ENCODE peak calls at places on chromosomes 4 and X, in eight cellular contexts. One of them, this sample, is unnamed.

GRCh38 chrX:103823591-103823990 is 8.5 kb downstream of the RAB9B start:
- DNase-seq in aorta: no peak
- DNase-seq in stimulated activated CD4-positive, alpha-beta T cell treated with anti-CD3 and anti-CD28 coated beads, TNF-alpha, amount 100 ng/mL, for 48 hours: no peak
- DNase-seq in HTR-8/SVneo: no peak
- DNase-seq in DND-41: no peak
- DNase-seq in ELR: peak
- DNase-seq in NCI-H2081: no peak
- DNase-seq in AG08395: no peak
- DNase-seq in this sample: no peak

GRCh38 chr4:85777908-85778808 is 303.2 kb downstream of the ARHGAP24 start:
- DNase-seq in aorta: no peak
- DNase-seq in stimulated activated CD4-positive, alpha-beta T cell treated with anti-CD3 and anti-CD28 coated beads, TNF-alpha, amount 100 ng/mL, for 48 hours: no peak
- DNase-seq in HTR-8/SVneo: no peak
- DNase-seq in DND-41: no peak
- DNase-seq in ELR: peak
- DNase-seq in NCI-H2081: no peak
- DNase-seq in AG08395: no peak
- DNase-seq in this sample: no peak

GRCh38 chr4:95080969-95081368 is 323.2 kb downstream of the BMPR1B start:
- DNase-seq in aorta: no peak
- DNase-seq in stimulated activated CD4-positive, alpha-beta T cell treated with anti-CD3 and anti-CD28 coated beads, TNF-alpha, amount 100 ng/mL, for 48 hours: no peak
- DNase-seq in HTR-8/SVneo: no peak
- DNase-seq in DND-41: peak
- DNase-seq in ELR: no peak
- DNase-seq in NCI-H2081: no peak
- DNase-seq in AG08395: no peak
- DNase-seq in this sample: no peak

GRCh38 chrX:44106864-44107263 is 133.7 kb upstream of the NDP start:
- DNase-seq in aorta: no peak
- DNase-seq in stimulated activated CD4-positive, alpha-beta T cell treated with anti-CD3 and anti-CD28 coated beads, TNF-alpha, amount 100 ng/mL, for 48 hours: no peak
- DNase-seq in HTR-8/SVneo: no peak
- DNase-seq in DND-41: no peak
- DNase-seq in ELR: no peak
- DNase-seq in NCI-H2081: no peak
- DNase-seq in AG08395: no peak
- DNase-seq in this sample: no peak

GRCh38 chrX:83845397-83845796 is 15.5 kb upstream of the CYLC1 start:
- DNase-seq in aorta: no peak
- DNase-seq in stimulated activated CD4-positive, alpha-beta T cell treated with anti-CD3 and anti-CD28 coated beads, TNF-alpha, amount 100 ng/mL, for 48 hours: no peak
- DNase-seq in HTR-8/SVneo: no peak
- DNase-seq in DND-41: no peak
- DNase-seq in ELR: peak
- DNase-seq in NCI-H2081: peak
- DNase-seq in AG08395: peak
- DNase-seq in this sample: peak

GRCh38 chr4:69092190-69092589 is 4.1 kb upstream of the UGT2B7 start:
- DNase-seq in aorta: no peak
- DNase-seq in stimulated activated CD4-positive, alpha-beta T cell treated with anti-CD3 and anti-CD28 coated beads, TNF-alpha, amount 100 ng/mL, for 48 hours: no peak
- DNase-seq in HTR-8/SVneo: no peak
- DNase-seq in DND-41: no peak
- DNase-seq in ELR: peak
- DNase-seq in NCI-H2081: peak
- DNase-seq in AG08395: no peak
- DNase-seq in this sample: no peak

GRCh38 chrX:489805-490204 is 103.1 kb upstream of the PPP2R3B start:
- DNase-seq in aorta: peak
- DNase-seq in stimulated activated CD4-positive, alpha-beta T cell treated with anti-CD3 and anti-CD28 coated beads, TNF-alpha, amount 100 ng/mL, for 48 hours: no peak
- DNase-seq in HTR-8/SVneo: no peak
- DNase-seq in DND-41: no peak
- DNase-seq in ELR: no peak
- DNase-seq in NCI-H2081: no peak
- DNase-seq in AG08395: no peak
- DNase-seq in this sample: no peak

GRCh38 chr4:17068396-17068795 is 170.0 kb upstream of the LDB2 start:
- DNase-seq in aorta: no peak
- DNase-seq in stimulated activated CD4-positive, alpha-beta T cell treated with anti-CD3 and anti-CD28 coated beads, TNF-alpha, amount 100 ng/mL, for 48 hours: no peak
- DNase-seq in HTR-8/SVneo: no peak
- DNase-seq in DND-41: no peak
- DNase-seq in ELR: peak
- DNase-seq in NCI-H2081: no peak
- DNase-seq in AG08395: no peak
- DNase-seq in this sample: no peak

GRCh38 chrX:6778547-6779231 is 243.8 kb upstream of the VCX3A start:
- DNase-seq in aorta: no peak
- DNase-seq in stimulated activated CD4-positive, alpha-beta T cell treated with anti-CD3 and anti-CD28 coated beads, TNF-alpha, amount 100 ng/mL, for 48 hours: no peak
- DNase-seq in HTR-8/SVneo: no peak
- DNase-seq in DND-41: no peak
- DNase-seq in ELR: no peak
- DNase-seq in NCI-H2081: no peak
- DNase-seq in AG08395: no peak
- DNase-seq in this sample: no peak

GRCh38 chrX:100720301-100720700 is 11.6 kb downstream of the SYTL4 start:
- DNase-seq in aorta: no peak
- DNase-seq in stimulated activated CD4-positive, alpha-beta T cell treated with anti-CD3 and anti-CD28 coated beads, TNF-alpha, amount 100 ng/mL, for 48 hours: no peak
- DNase-seq in HTR-8/SVneo: no peak
- DNase-seq in DND-41: no peak
- DNase-seq in ELR: peak
- DNase-seq in NCI-H2081: peak
- DNase-seq in AG08395: no peak
- DNase-seq in this sample: no peak

GRCh38 chr4:183242291-183242690 is 77.8 kb downstream of the CLDN22 start:
- DNase-seq in aorta: no peak
- DNase-seq in stimulated activated CD4-positive, alpha-beta T cell treated with anti-CD3 and anti-CD28 coated beads, TNF-alpha, amount 100 ng/mL, for 48 hours: no peak
- DNase-seq in HTR-8/SVneo: no peak
- DNase-seq in DND-41: no peak
- DNase-seq in ELR: no peak
- DNase-seq in NCI-H2081: no peak
- DNase-seq in AG08395: no peak
- DNase-seq in this sample: no peak

GRCh38 chr4:184310171-184310567 is 92.5 kb upstream of the ENPP6 start:
- DNase-seq in aorta: no peak
- DNase-seq in stimulated activated CD4-positive, alpha-beta T cell treated with anti-CD3 and anti-CD28 coated beads, TNF-alpha, amount 100 ng/mL, for 48 hours: no peak
- DNase-seq in HTR-8/SVneo: no peak
- DNase-seq in DND-41: peak
- DNase-seq in ELR: no peak
- DNase-seq in NCI-H2081: no peak
- DNase-seq in AG08395: no peak
- DNase-seq in this sample: no peak

GRCh38 chr4:7963691-7964090 is 24.0 kb upstream of the AFAP1 start:
- DNase-seq in aorta: no peak
- DNase-seq in stimulated activated CD4-positive, alpha-beta T cell treated with anti-CD3 and anti-CD28 coated beads, TNF-alpha, amount 100 ng/mL, for 48 hours: no peak
- DNase-seq in HTR-8/SVneo: no peak
- DNase-seq in DND-41: no peak
- DNase-seq in ELR: no peak
- DNase-seq in NCI-H2081: no peak
- DNase-seq in AG08395: no peak
- DNase-seq in this sample: no peak

GRCh38 chr4:1571165-1571908 is 112.8 kb downstream of the FAM53A start:
- DNase-seq in aorta: peak
- DNase-seq in stimulated activated CD4-positive, alpha-beta T cell treated with anti-CD3 and anti-CD28 coated beads, TNF-alpha, amount 100 ng/mL, for 48 hours: no peak
- DNase-seq in HTR-8/SVneo: no peak
- DNase-seq in DND-41: no peak
- DNase-seq in ELR: no peak
- DNase-seq in NCI-H2081: no peak
- DNase-seq in AG08395: no peak
- DNase-seq in this sample: no peak

GRCh38 chr4:137700072-137700471 is 167.8 kb upstream of the PCDH18 start:
- DNase-seq in aorta: no peak
- DNase-seq in stimulated activated CD4-positive, alpha-beta T cell treated with anti-CD3 and anti-CD28 coated beads, TNF-alpha, amount 100 ng/mL, for 48 hours: no peak
- DNase-seq in HTR-8/SVneo: no peak
- DNase-seq in DND-41: no peak
- DNase-seq in ELR: no peak
- DNase-seq in NCI-H2081: no peak
- DNase-seq in AG08395: no peak
- DNase-seq in this sample: no peak

GRCh38 chr4:188030401-188030800 is 34.8 kb downstream of the ZFP42 start:
- DNase-seq in aorta: no peak
- DNase-seq in stimulated activated CD4-positive, alpha-beta T cell treated with anti-CD3 and anti-CD28 coated beads, TNF-alpha, amount 100 ng/mL, for 48 hours: no peak
- DNase-seq in HTR-8/SVneo: no peak
- DNase-seq in DND-41: no peak
- DNase-seq in ELR: no peak
- DNase-seq in NCI-H2081: no peak
- DNase-seq in AG08395: no peak
- DNase-seq in this sample: no peak

GRCh38 chr4:33996075-33996718 is 2248.1 kb downstream of the ARAP2 start:
- DNase-seq in aorta: no peak
- DNase-seq in stimulated activated CD4-positive, alpha-beta T cell treated with anti-CD3 and anti-CD28 coated beads, TNF-alpha, amount 100 ng/mL, for 48 hours: no peak
- DNase-seq in HTR-8/SVneo: no peak
- DNase-seq in DND-41: no peak
- DNase-seq in ELR: no peak
- DNase-seq in NCI-H2081: no peak
- DNase-seq in AG08395: no peak
- DNase-seq in this sample: no peak

GRCh38 chr4:761739-762138 is 56.1 kb downstream of the PCGF3 start:
- DNase-seq in aorta: no peak
- DNase-seq in stimulated activated CD4-positive, alpha-beta T cell treated with anti-CD3 and anti-CD28 coated beads, TNF-alpha, amount 100 ng/mL, for 48 hours: no peak
- DNase-seq in HTR-8/SVneo: no peak
- DNase-seq in DND-41: no peak
- DNase-seq in ELR: no peak
- DNase-seq in NCI-H2081: no peak
- DNase-seq in AG08395: no peak
- DNase-seq in this sample: no peak

GRCh38 chr4:138802499-138802898 is 213.1 kb upstream of the NOCT start:
- DNase-seq in aorta: no peak
- DNase-seq in stimulated activated CD4-positive, alpha-beta T cell treated with anti-CD3 and anti-CD28 coated beads, TNF-alpha, amount 100 ng/mL, for 48 hours: no peak
- DNase-seq in HTR-8/SVneo: no peak
- DNase-seq in DND-41: no peak
- DNase-seq in ELR: no peak
- DNase-seq in NCI-H2081: no peak
- DNase-seq in AG08395: no peak
- DNase-seq in this sample: no peak

GRCh38 chr4:41160856-41161255 is 53.5 kb downstream of the APBB2 start:
- DNase-seq in aorta: no peak
- DNase-seq in stimulated activated CD4-positive, alpha-beta T cell treated with anti-CD3 and anti-CD28 coated beads, TNF-alpha, amount 100 ng/mL, for 48 hours: no peak
- DNase-seq in HTR-8/SVneo: no peak
- DNase-seq in DND-41: no peak
- DNase-seq in ELR: peak
- DNase-seq in NCI-H2081: no peak
- DNase-seq in AG08395: peak
- DNase-seq in this sample: no peak

GRCh38 chr4:23966720-23967119 is 76.9 kb upstream of the PPARGC1A start:
- DNase-seq in aorta: no peak
- DNase-seq in stimulated activated CD4-positive, alpha-beta T cell treated with anti-CD3 and anti-CD28 coated beads, TNF-alpha, amount 100 ng/mL, for 48 hours: no peak
- DNase-seq in HTR-8/SVneo: no peak
- DNase-seq in DND-41: no peak
- DNase-seq in ELR: peak
- DNase-seq in NCI-H2081: peak
- DNase-seq in AG08395: no peak
- DNase-seq in this sample: peak

GRCh38 chr4:127783026-127783769 is 1.1 kb downstream of the HSPA4L start:
- DNase-seq in aorta: peak
- DNase-seq in stimulated activated CD4-positive, alpha-beta T cell treated with anti-CD3 and anti-CD28 coated beads, TNF-alpha, amount 100 ng/mL, for 48 hours: no peak
- DNase-seq in HTR-8/SVneo: peak
- DNase-seq in DND-41: no peak
- DNase-seq in ELR: peak
- DNase-seq in NCI-H2081: peak
- DNase-seq in AG08395: peak
- DNase-seq in this sample: peak

This sample was measured in SK-N-SH.